ENCODE peak calls at places on chromosomes 4 and X, in five cellular contexts. G is Panc1, Z is AG08396, T is GM03348, N is kidney epithelial cell. K is an unnamed sample.

GRCh38 chrX:143873343-143873742 is 10.5 kb upstream of the UBE2NL start:
- DNase-seq in G (no peak), Z (peak; percentile 1), T (peak; percentile 29), N (no peak), K (no peak)

GRCh38 chrX:65667503-65668355 is at the start of gene MSN:
- DNase-seq in G (no peak), Z (peak; percentile 77), T (peak; percentile 86), N (no peak), K (peak; percentile 68)

GRCh38 chrX:16589211-16589610 is 60.7 kb upstream of the S100G start:
- DNase-seq in G (no peak), Z (peak; percentile 35), T (peak; percentile 13), N (no peak), K (no peak)

GRCh38 chr4:78432896-78433295 is 118.7 kb upstream of the ANXA3 start:
- DNase-seq in G (no peak), Z (peak; percentile 9), T (peak; percentile 75), N (peak; percentile 45), K (no peak)

GRCh38 chr4:152189451-152190179 is 346.3 kb downstream of the FBXW7 start:
- DNase-seq in G (no peak), Z (no peak), T (no peak), N (no peak), K (no peak)

GRCh38 chr4:156102411-156102810 is 148.7 kb upstream of the CTSO start:
- DNase-seq in G (no peak), Z (no peak), T (peak; percentile 9), N (no peak), K (no peak)

GRCh38 chr4:13980317-13980716 is 352.8 kb upstream of the BOD1L1 start:
- DNase-seq in G (no peak), Z (peak; percentile 80), T (peak; percentile 82), N (peak; percentile 94), K (no peak)

GRCh38 chr4:3235581-3235980 is 13.4 kb upstream of the MSANTD1 start:
- DNase-seq in G (no peak), Z (no peak), T (no peak), N (no peak), K (no peak)